ENCODE peak calls at places on chromosomes 4 and X, in five cellular contexts. M is adrenal gland, X is right atrium auricular region, U is lung, O is left ventricle myocardium inferior. B is an unnamed sample.

GRCh38 chrX:22634081-22634480 is 361.4 kb downstream of the CBLL2 start:
- DNase-seq in O (no peak), U (no peak), X (no peak), M (no peak), B (no peak)

GRCh38 chr4:28225005-28225404 is 1364.4 kb downstream of the STIM2 start:
- DNase-seq in X (no peak), U (no peak), M (no peak), O (no peak), B (no peak)

GRCh38 chr4:162010362-162010761 is 153.4 kb downstream of the FSTL5 start:
- DNase-seq in O (no peak), X (no peak), M (no peak), U (no peak), B (no peak)

GRCh38 chrX:30799327-30799726 is 89.7 kb downstream of the TAB3 start:
- DNase-seq in M (no peak), U (no peak), O (no peak), X (no peak), B (no peak)

GRCh38 chrX:63747331-63747730 is 37.7 kb downstream of the ARHGEF9 start:
- DNase-seq in X (no peak), O (no peak), M (no peak), U (no peak), B (no peak)

GRCh38 chrX:2710496-2710895 is 19.4 kb downstream of the CD99 start:
- DNase-seq in M (no peak), X (no peak), U (no peak), O (no peak), B (no peak)

GRCh38 chrX:78658851-78659744 is at the start of gene RTL3:
- DNase-seq in O (no peak), M (no peak), U (no peak), X (no peak), B (no peak)

GRCh38 chr4:104146048-104146447 is 348.6 kb downstream of the CXXC4 start:
- DNase-seq in M (no peak), O (no peak), X (no peak), U (no peak), B (no peak)

GRCh38 chr4:121923306-121923705 is 28.6 kb downstream of the TRPC3 start:
- DNase-seq in U (no peak), X (no peak), O (no peak), M (no peak), B (no peak)

GRCh38 chr4:169222768-169223167 is 48.0 kb downstream of the SH3RF1 start:
- DNase-seq in M (no peak), X (no peak), U (no peak), O (no peak), B (no peak)

GRCh38 chr4:7261174-7261573 is 68.8 kb downstream of the SORCS2 start:
- DNase-seq in O (no peak), M (no peak), X (no peak), U (no peak), B (no peak)

GRCh38 chr4:146486565-146486964 is 35.2 kb downstream of the SLC10A7 start:
- DNase-seq in X (no peak), O (no peak), U (no peak), M (no peak), B (no peak)

GRCh38 chr4:78213218-78213617 is 156.1 kb downstream of the FRAS1 start:
- DNase-seq in O (no peak), X (no peak), M (no peak), U (no peak), B (no peak)

GRCh38 chr4:119139822-119140252 is 4.2 kb downstream of the MYOZ2 start:
- DNase-seq in O (no peak), X (no peak), M (no peak), U (no peak), B (no peak)

GRCh38 chr4:142379277-142380051 is 466.6 kb downstream of the INPP4B start:
- DNase-seq in M (no peak), O (no peak), X (no peak), U (no peak), B (no peak)

GRCh38 chr4:89665662-89666061 is 171.3 kb downstream of the SNCA start:
- DNase-seq in U (no peak), M (no peak), X (no peak), O (no peak), B (no peak)

GRCh38 chrX:141960573-141960972 is 56.9 kb downstream of the MAGEC1 start:
- DNase-seq in O (no peak), M (no peak), X (no peak), U (no peak), B (no peak)

GRCh38 chrX:20269848-20270556 is 3.3 kb upstream of the RPS6KA3 start:
- DNase-seq in X (no peak), M (no peak), O (no peak), U (no peak), B (no peak)

GRCh38 chr4:145909331-145909730 is 29.3 kb downstream of the ZNF827 start:
- DNase-seq in X (peak; percentile 85), M (no peak), U (peak; percentile 87), O (peak; percentile 75), B (peak; percentile 79)

GRCh38 chr4:53205970-53206369 is 159.9 kb downstream of the SCFD2 start:
- DNase-seq in X (no peak), O (no peak), M (no peak), U (no peak), B (no peak)

GRCh38 chrX:45743081-45743533 is 542.4 kb upstream of the DIPK2B start:
- DNase-seq in O (no peak), M (no peak), U (no peak), X (no peak), B (no peak)

GRCh38 chrX:129318375-129318774 is 204.9 kb downstream of the SMARCA1 start:
- DNase-seq in U (no peak), O (no peak), M (peak; percentile 40), X (no peak), B (no peak)

GRCh38 chr4:123553733-123554132 is 157.1 kb downstream of the SPRY1 start:
- DNase-seq in O (no peak), X (no peak), U (no peak), M (no peak), B (no peak)

GRCh38 chrX:40074080-40074958 is 23.4 kb downstream of the BCOR start:
- DNase-seq in O (no peak), X (no peak), U (no peak), M (no peak), B (peak; percentile 55)

GRCh38 chrX:139554991-139555675 is 24.6 kb downstream of the F9 start:
- DNase-seq in M (no peak), X (no peak), U (no peak), O (no peak), B (no peak)

GRCh38 chr4:52714597-52715254 is 36.5 kb downstream of the ERVMER34-1 start:
- DNase-seq in O (no peak), X (no peak), M (no peak), U (no peak), B (no peak)

GRCh38 chrX:10157545-10157944 is 770 bp downstream of the CLCN4 start:
- DNase-seq in M (no peak), X (no peak), O (no peak), U (no peak), B (no peak)

GRCh38 chr4:114659386-114660008 is 60.9 kb downstream of the UGT8 start:
- DNase-seq in M (peak; percentile 42), O (peak; percentile 12), X (no peak), U (peak; percentile 42), B (peak; percentile 66)

GRCh38 chr4:26815686-26816085 is 45.0 kb upstream of the STIM2 start:
- DNase-seq in O (no peak), U (no peak), X (no peak), M (no peak), B (no peak)

GRCh38 chr4:25928320-25928955 is 14.4 kb downstream of the SMIM20 start:
- DNase-seq in M (no peak), X (no peak), U (no peak), O (no peak), B (no peak)

GRCh38 chr4:89254847-89255246 is 52.8 kb downstream of the GPRIN3 start:
- DNase-seq in U (no peak), X (no peak), M (no peak), O (no peak), B (no peak)

GRCh38 chr4:1856920-1857699 is 1.2 kb upstream of the LETM1 start:
- DNase-seq in X (no peak), M (peak; percentile 40), U (no peak), O (no peak), B (no peak)

GRCh38 chr4:82380344-82380743 is 6.6 kb upstream of the HNRNPD start:
- DNase-seq in X (no peak), M (no peak), U (no peak), O (peak; percentile 74), B (no peak)

GRCh38 chr4:82381235-82381634 is 7.4 kb upstream of the HNRNPD start:
- DNase-seq in M (no peak), U (no peak), O (no peak), X (no peak), B (no peak)

GRCh38 chr4:82382756-82383155 is 9.0 kb upstream of the HNRNPD start:
- DNase-seq in M (no peak), O (no peak), U (no peak), X (no peak), B (no peak)

GRCh38 chr4:82381661-82382284 is 8.0 kb upstream of the HNRNPD start:
- DNase-seq in U (no peak), M (no peak), O (no peak), X (no peak), B (no peak)

GRCh38 chr4:82380831-82381230 is 7.0 kb upstream of the HNRNPD start:
- DNase-seq in X (no peak), O (no peak), U (no peak), M (no peak), B (no peak)
- H3K9me3 ChIP-seq in X (no peaks in the 10 kb centered on the region), O (no peaks in the 10 kb centered on the region), U (peaks cover 6% of the 10 kb centered on the region), M (no peaks in the 10 kb centered on the region), B (no peaks in the 10 kb centered on the region)

GRCh38 chr4:185219551-185220344 is 10.3 kb downstream of the SNX25 start:
- DNase-seq in M (peak; percentile 84), U (no peak), X (no peak), O (peak; percentile 40), B (no peak)
- H3K4me3 ChIP-seq in M (no peak overlapping the region), U (no peak overlapping the region), X (no peak overlapping the region), O (no peak overlapping the region), B (no peak overlapping the region)

DNA sequence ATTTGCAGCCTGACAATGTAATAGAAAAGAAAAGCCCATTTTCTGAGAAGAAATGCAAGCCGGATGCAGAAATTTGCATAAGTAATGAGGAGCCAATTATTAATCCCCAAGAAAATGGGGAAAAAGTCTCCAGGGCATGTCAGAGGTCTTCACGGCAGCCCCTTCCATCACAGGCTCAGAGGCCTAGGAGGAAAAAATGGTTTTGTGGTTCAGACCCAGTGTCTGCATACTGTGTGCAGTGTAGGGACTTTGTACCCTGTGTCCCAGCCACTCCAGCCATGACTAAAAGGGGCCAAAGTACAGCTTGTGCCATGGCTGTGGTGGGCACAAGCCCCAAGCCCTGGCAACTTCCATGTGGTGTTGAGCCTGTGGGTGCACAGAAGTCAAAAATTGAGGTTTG is 92.2 kb downstream of the SH3BGRL start:
- DNase-seq in U (no peak), M (no peak), X (no peak), O (no peak), B (no peak)
- H3K9me3 ChIP-seq in U (peaks cover 16% of the 10 kb centered on the region), M (no peaks in the 10 kb centered on the region), X (no peaks in the 10 kb centered on the region), O (peaks cover 36% of the 10 kb centered on the region), B (peaks cover 47% of the 10 kb centered on the region)

GRCh38 chrX:103585421-103586313 is at the start of gene TCEAL4:
- DNase-seq in O (peak; percentile 56), X (no peak), M (peak; percentile 65), U (peak; percentile 53), B (peak; percentile 85)

GRCh38 chrX:103586314-103586646 is 965 bp downstream of the TCEAL4 start:
- DNase-seq in M (peak; percentile 28), X (no peak), O (no peak), U (no peak), B (no peak)

GRCh38 chrX:103586659-103587058 is 1.3 kb downstream of the TCEAL4 start:
- DNase-seq in U (no peak), O (no peak), X (no peak), M (no peak), B (no peak)

GRCh38 chrX:103584606-103585005 is 709 bp upstream of the TCEAL4 start:
- DNase-seq in O (no peak), M (no peak), U (no peak), X (no peak), B (no peak)
- H3K4me3 ChIP-seq in O (peak overlapping the region; percentile 76), M (peak overlapping the region; percentile 70), U (no peak overlapping the region), X (no peak overlapping the region), B (no peak overlapping the region)

B was measured in spleen.